ENCODE peak calls at places on chromosomes 6 and 20, in eight cellular contexts. Z is HCEC 1CT, S is T-cell, G is NCI-H1092 treated with DMSO at 0.1 percent for 48 hours, Y is ELR, O is posterior cingulate gyrus, F is HFF-Myc, B is Caco-2. P is an unnamed sample.

GRCh38 chr6:80767808-80768207 is 661.3 kb downstream of the BCKDHB start:
- DNase-seq in F (peak; percentile 44), G (no peak), B (no peak), S (no peak), O (no peak), Y (peak; percentile 92), Z (peak; percentile 93), P (peak; percentile 58)

GRCh38 chr20:57701090-57701489 is 8.7 kb downstream of the PMEPA1 start:
- DNase-seq in S (no peak), F (no peak), O (no peak), Z (no peak), Y (no peak), G (no peak), B (no peak), P (no peak)

GRCh38 chr6:116210750-116211425 is 43.0 kb downstream of the TSPYL4 start:
- DNase-seq in O (no peak), Y (peak; percentile 61), F (no peak), Z (peak; percentile 29), S (no peak), B (no peak), G (peak; percentile 11), P (peak; percentile 74)

GRCh38 chr6:150354754-150355571 is 13.8 kb upstream of the IYD start:
- DNase-seq in F (no peak), B (peak; percentile 29), O (no peak), G (no peak), Z (no peak), Y (no peak), S (no peak), P (no peak)

GRCh38 chr6:13528777-13529343 is 41.5 kb upstream of the GFOD1 start:
- DNase-seq in S (no peak), B (no peak), O (no peak), G (no peak), Y (no peak), F (no peak), Z (no peak), P (no peak)

GRCh38 chr6:134678436-134678889 is 271.4 kb downstream of the ALDH8A1 start:
- DNase-seq in Y (no peak), S (no peak), G (peak; percentile 86), O (no peak), B (peak; percentile 27), Z (no peak), F (peak; percentile 14), P (peak; percentile 67)

GRCh38 chr6:11236915-11237314 is 4.4 kb upstream of the NEDD9 start:
- DNase-seq in Z (no peak), B (no peak), G (no peak), S (no peak), Y (no peak), F (no peak), O (no peak), P (no peak)

GRCh38 chr6:155248021-155249001 is 15.5 kb upstream of the CLDN20 start:
- DNase-seq in F (no peak), S (no peak), Y (peak; percentile 83), B (peak; percentile 54), G (peak; percentile 5), O (peak; percentile 58), Z (peak; percentile 74), P (no peak)

GRCh38 chr6:36277946-36278465 is 8.1 kb downstream of the PNPLA1 start:
- DNase-seq in S (no peak), Y (no peak), B (no peak), Z (no peak), F (no peak), O (no peak), G (no peak), P (no peak)

GRCh38 chr6:37369321-37370196 is 15.8 kb downstream of the RNF8 start:
- DNase-seq in F (no peak), Y (peak; percentile 8), S (no peak), G (no peak), B (no peak), O (no peak), Z (no peak), P (no peak)

GRCh38 chr6:123715243-123715863 is 78.6 kb upstream of the TRDN start:
- DNase-seq in F (no peak), B (peak; percentile 38), S (no peak), Z (no peak), G (peak; percentile 44), O (no peak), Y (peak; percentile 41), P (no peak)

GRCh38 chr6:1227935-1228753 is 83.8 kb upstream of the FOXQ1 start:
- DNase-seq in O (no peak), S (no peak), G (no peak), B (peak; percentile 91), Z (no peak), Y (no peak), F (no peak), P (no peak)

GRCh38 chr6:44630125-44631028 is 242.9 kb downstream of the CDC5L start:
- DNase-seq in Z (peak; percentile 54), B (peak; percentile 60), S (no peak), O (no peak), Y (peak; percentile 76), F (no peak), G (no peak), P (peak; percentile 50)

GRCh38 chr6:168908887-168909286 is 344.8 kb downstream of the THBS2 start:
- DNase-seq in B (no peak), F (no peak), O (no peak), S (no peak), G (no peak), Y (peak; percentile 70), Z (peak; percentile 22), P (no peak)

GRCh38 chr20:31704225-31705119 is 18.2 kb downstream of the BCL2L1 start:
- DNase-seq in S (no peak), F (no peak), G (no peak), Y (peak; percentile 83), O (no peak), B (peak; percentile 99), Z (peak; percentile 67), P (no peak)

GRCh38 chr6:148324297-148325007 is 18.2 kb upstream of the SASH1 start:
- DNase-seq in F (no peak), G (no peak), Y (peak; percentile 82), B (no peak), O (no peak), S (no peak), Z (peak; percentile 36), P (no peak)

GRCh38 chr6:139679516-139680179 is 305.2 kb upstream of the CITED2 start:
- DNase-seq in B (peak; percentile 27), S (no peak), Y (no peak), Z (peak; percentile 55), F (no peak), O (no peak), G (no peak), P (no peak)

GRCh38 chr20:23245553-23246128 is 105.0 kb upstream of the NXT1 start:
- DNase-seq in F (no peak), Z (peak; percentile 62), O (no peak), S (no peak), B (peak; percentile 43), G (no peak), Y (peak; percentile 28), P (peak; percentile 80)

GRCh38 chr6:76124010-76124409 is 51.5 kb upstream of the IMPG1 start:
- DNase-seq in O (no peak), F (no peak), G (no peak), S (no peak), Z (no peak), B (no peak), Y (no peak), P (no peak)

GRCh38 chr20:51910202-51911050 is 108.1 kb upstream of the SALL4 start:
- DNase-seq in Y (peak; percentile 48), F (no peak), Z (no peak), S (no peak), B (peak; percentile 78), G (no peak), O (no peak), P (no peak)

GRCh38 chr6:20213271-20213798 is 1.1 kb upstream of the MBOAT1 start:
- DNase-seq in O (no peak), Y (peak; percentile 6), F (no peak), G (no peak), S (no peak), B (no peak), Z (peak; percentile 16), P (no peak)

GRCh38 chr6:166738778-166739654 is 112.0 kb upstream of the RPS6KA2 start:
- DNase-seq in B (no peak), S (no peak), Y (no peak), O (no peak), F (no peak), Z (peak; percentile 21), G (no peak), P (no peak)

GRCh38 chr6:135087803-135088202 is 33.2 kb upstream of the HBS1L start:
- DNase-seq in B (no peak), O (no peak), Z (no peak), G (no peak), Y (no peak), S (peak; percentile 34), F (no peak), P (no peak)

GRCh38 chr6:111565316-111566221 is 40.1 kb downstream of the TRAF3IP2 start:
- DNase-seq in B (peak; percentile 32), O (no peak), Z (no peak), Y (peak; percentile 25), F (no peak), S (no peak), G (peak; percentile 78), P (no peak)

GRCh38 chr20:49599746-49600113 is 31.8 kb upstream of the PTGIS start:
- DNase-seq in O (no peak), F (no peak), Y (no peak), B (no peak), S (no peak), Z (no peak), G (no peak), P (no peak)

GRCh38 chr20:36159833-36160232 is 5.3 kb downstream of the EPB41L1 start:
- DNase-seq in Y (no peak), Z (no peak), G (no peak), F (no peak), B (no peak), O (no peak), S (no peak), P (no peak)

GRCh38 chr6:163419413-163420314 is 5.1 kb downstream of the QKI start:
- DNase-seq in Y (peak; percentile 37), Z (peak; percentile 48), B (no peak), O (no peak), S (no peak), G (no peak), F (no peak), P (no peak)

GRCh38 chr6:47165918-47166317 is 123.8 kb upstream of the ADGRF1 start:
- DNase-seq in O (no peak), Z (peak; percentile 27), Y (peak; percentile 16), B (no peak), F (no peak), G (no peak), S (no peak), P (no peak)

GRCh38 chr6:47481806-47482205 is 4.2 kb downstream of the CD2AP start:
- DNase-seq in Y (no peak), B (no peak), O (no peak), F (no peak), S (no peak), G (no peak), Z (no peak), P (no peak)

GRCh38 chr6:48290595-48290994 is 179.6 kb upstream of the PTCHD4 start:
- DNase-seq in F (no peak), G (no peak), Y (no peak), S (no peak), B (no peak), O (no peak), Z (no peak), P (no peak)

GRCh38 chr20:32447136-32448027 is 89.3 kb downstream of the ASXL1 start:
- DNase-seq in G (no peak), F (no peak), B (peak; percentile 17), O (no peak), Y (no peak), Z (no peak), S (no peak), P (peak; percentile 45)

GRCh38 chr6:72283571-72283970 is 338.3 kb upstream of the KCNQ5 start:
- DNase-seq in Y (no peak), B (no peak), O (no peak), G (no peak), S (no peak), Z (no peak), F (no peak), P (no peak)

GRCh38 chr6:166657531-166657930 is 30.5 kb upstream of the RPS6KA2 start:
- DNase-seq in G (no peak), S (no peak), F (no peak), Z (no peak), B (no peak), Y (no peak), O (no peak), P (no peak)

GRCh38 chr6:91130126-91130525 is 543.3 kb upstream of the MAP3K7 start:
- DNase-seq in Z (no peak), F (no peak), B (no peak), G (no peak), S (no peak), O (no peak), Y (no peak), P (no peak)

P was measured in left ventricle myocardium superior.